ENCODE peak calls at places on chromosomes 12 and 14, in nine cellular contexts. One of them, this sample, is unnamed.

GRCh38 chr12:102659200-102659911 is 179.0 kb upstream of the IGF1 start:
- DNase-seq in upper lobe of left lung: no peak
- DNase-seq in heart right ventricle: no peak
- DNase-seq in thyroid gland: peak
- DNase-seq in cardiac muscle cell: no peak
- DNase-seq in PC-9: no peak
- DNase-seq in OCI-LY7: no peak
- DNase-seq in astrocyte: no peak
- DNase-seq in stomach: no peak
- DNase-seq in this sample: no peak

GRCh38 chr12:47900480-47901129 is 4.2 kb downstream of the VDR start:
- DNase-seq in heart right ventricle: no peak
- DNase-seq in thyroid gland: peak
- DNase-seq in OCI-LY7: peak
- DNase-seq in cardiac muscle cell: no peak
- DNase-seq in PC-9: peak
- DNase-seq in upper lobe of left lung: no peak
- DNase-seq in astrocyte: no peak
- DNase-seq in stomach: peak
- DNase-seq in this sample: no peak

GRCh38 chr12:3236345-3237153 is 159.4 kb downstream of the TSPAN9 start:
- DNase-seq in thyroid gland: no peak
- DNase-seq in stomach: no peak
- DNase-seq in heart right ventricle: no peak
- DNase-seq in cardiac muscle cell: peak
- DNase-seq in OCI-LY7: peak
- DNase-seq in PC-9: peak
- DNase-seq in upper lobe of left lung: no peak
- DNase-seq in astrocyte: peak
- DNase-seq in this sample: no peak

GRCh38 chr14:28297559-28297958 is 469.0 kb upstream of the FOXG1 start:
- DNase-seq in cardiac muscle cell: peak
- DNase-seq in thyroid gland: no peak
- DNase-seq in OCI-LY7: no peak
- DNase-seq in heart right ventricle: no peak
- DNase-seq in astrocyte: peak
- DNase-seq in stomach: no peak
- DNase-seq in upper lobe of left lung: no peak
- DNase-seq in PC-9: no peak
- DNase-seq in this sample: no peak

GRCh38 chr12:31117203-31118011 is 43.7 kb downstream of the DDX11 start:
- DNase-seq in OCI-LY7: peak
- DNase-seq in stomach: peak
- DNase-seq in upper lobe of left lung: peak
- DNase-seq in astrocyte: peak
- DNase-seq in heart right ventricle: no peak
- DNase-seq in thyroid gland: peak
- DNase-seq in PC-9: no peak
- DNase-seq in cardiac muscle cell: peak
- DNase-seq in this sample: no peak

GRCh38 chr14:50320279-50320678 is 8.2 kb downstream of the DMAC2L start:
- DNase-seq in stomach: no peak
- DNase-seq in cardiac muscle cell: peak
- DNase-seq in upper lobe of left lung: no peak
- DNase-seq in thyroid gland: no peak
- DNase-seq in astrocyte: peak
- DNase-seq in heart right ventricle: no peak
- DNase-seq in OCI-LY7: no peak
- DNase-seq in PC-9: no peak
- DNase-seq in this sample: no peak

GRCh38 chr12:106386836-106387555 is 29.4 kb downstream of the POLR3B start:
- DNase-seq in stomach: no peak
- DNase-seq in heart right ventricle: no peak
- DNase-seq in thyroid gland: no peak
- DNase-seq in upper lobe of left lung: no peak
- DNase-seq in PC-9: peak
- DNase-seq in cardiac muscle cell: peak
- DNase-seq in OCI-LY7: no peak
- DNase-seq in astrocyte: peak
- DNase-seq in this sample: no peak

GRCh38 chr12:47888127-47888819 is 16.5 kb downstream of the VDR start:
- DNase-seq in PC-9: no peak
- DNase-seq in stomach: no peak
- DNase-seq in astrocyte: no peak
- DNase-seq in OCI-LY7: no peak
- DNase-seq in heart right ventricle: no peak
- DNase-seq in cardiac muscle cell: no peak
- DNase-seq in upper lobe of left lung: no peak
- DNase-seq in thyroid gland: peak
- DNase-seq in this sample: no peak

GRCh38 chr14:88478931-88479330 is 75.9 kb downstream of the PTPN21 start:
- DNase-seq in heart right ventricle: no peak
- DNase-seq in cardiac muscle cell: no peak
- DNase-seq in PC-9: no peak
- DNase-seq in OCI-LY7: no peak
- DNase-seq in stomach: no peak
- DNase-seq in upper lobe of left lung: peak
- DNase-seq in thyroid gland: no peak
- DNase-seq in astrocyte: no peak
- DNase-seq in this sample: no peak

GRCh38 chr14:94770251-94770749 is 387 bp upstream of the GSC start:
- DNase-seq in cardiac muscle cell: no peak
- DNase-seq in upper lobe of left lung: peak
- DNase-seq in PC-9: no peak
- DNase-seq in stomach: no peak
- DNase-seq in heart right ventricle: no peak
- DNase-seq in thyroid gland: no peak
- DNase-seq in astrocyte: peak
- DNase-seq in OCI-LY7: no peak
- DNase-seq in this sample: no peak

GRCh38 chr14:94771191-94771905 is 1.4 kb upstream of the GSC start:
- DNase-seq in PC-9: no peak
- DNase-seq in thyroid gland: no peak
- DNase-seq in astrocyte: no peak
- DNase-seq in heart right ventricle: no peak
- DNase-seq in cardiac muscle cell: no peak
- DNase-seq in stomach: no peak
- DNase-seq in upper lobe of left lung: peak
- DNase-seq in OCI-LY7: no peak
- DNase-seq in this sample: no peak

GRCh38 chr14:94771906-94772468 is 2.1 kb upstream of the GSC start:
- DNase-seq in cardiac muscle cell: no peak
- DNase-seq in heart right ventricle: no peak
- DNase-seq in OCI-LY7: no peak
- DNase-seq in astrocyte: no peak
- DNase-seq in stomach: no peak
- DNase-seq in upper lobe of left lung: no peak
- DNase-seq in thyroid gland: no peak
- DNase-seq in PC-9: no peak
- DNase-seq in this sample: no peak

GRCh38 chr14:94769413-94770250 is at the start of gene GSC:
- DNase-seq in stomach: peak
- DNase-seq in upper lobe of left lung: peak
- DNase-seq in thyroid gland: peak
- DNase-seq in OCI-LY7: no peak
- DNase-seq in astrocyte: peak
- DNase-seq in heart right ventricle: peak
- DNase-seq in PC-9: no peak
- DNase-seq in cardiac muscle cell: peak
- DNase-seq in this sample: no peak

DNA sequence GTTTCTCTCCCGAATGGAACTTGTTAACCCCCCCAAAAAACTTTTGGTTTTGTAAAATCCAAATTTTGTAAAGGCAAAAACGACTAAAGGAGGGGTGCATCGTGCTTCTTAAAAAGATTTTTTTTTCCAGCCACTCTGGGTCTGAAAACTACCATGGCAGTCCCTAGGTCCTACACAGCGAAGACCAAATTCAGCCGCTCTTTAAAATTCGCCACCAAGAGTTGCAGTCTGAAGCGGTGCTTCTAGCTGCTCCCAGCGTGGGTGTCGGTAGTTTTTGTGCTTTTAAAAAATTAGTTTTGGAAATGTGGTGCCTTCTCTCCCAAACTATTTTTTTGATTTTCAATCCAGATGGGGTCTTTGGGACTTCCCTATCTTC is 890 bp upstream of the GSC start:
- DNase-seq in stomach: no peak
- DNase-seq in cardiac muscle cell: no peak
- DNase-seq in upper lobe of left lung: no peak
- DNase-seq in PC-9: no peak
- DNase-seq in astrocyte: no peak
- DNase-seq in thyroid gland: no peak
- DNase-seq in OCI-LY7: no peak
- DNase-seq in heart right ventricle: no peak
- DNase-seq in this sample: no peak
- H3K4me3 ChIP-seq in stomach: no peak
- H3K4me3 ChIP-seq in cardiac muscle cell: no peak
- H3K4me3 ChIP-seq in upper lobe of left lung: no peak
- H3K4me3 ChIP-seq in PC-9: no peak
- H3K4me3 ChIP-seq in astrocyte: no peak
- H3K4me3 ChIP-seq in thyroid gland: no peak
- H3K4me3 ChIP-seq in OCI-LY7: no peak
- H3K4me3 ChIP-seq in heart right ventricle: no peak
- H3K4me3 ChIP-seq in this sample: no peak

DNA sequence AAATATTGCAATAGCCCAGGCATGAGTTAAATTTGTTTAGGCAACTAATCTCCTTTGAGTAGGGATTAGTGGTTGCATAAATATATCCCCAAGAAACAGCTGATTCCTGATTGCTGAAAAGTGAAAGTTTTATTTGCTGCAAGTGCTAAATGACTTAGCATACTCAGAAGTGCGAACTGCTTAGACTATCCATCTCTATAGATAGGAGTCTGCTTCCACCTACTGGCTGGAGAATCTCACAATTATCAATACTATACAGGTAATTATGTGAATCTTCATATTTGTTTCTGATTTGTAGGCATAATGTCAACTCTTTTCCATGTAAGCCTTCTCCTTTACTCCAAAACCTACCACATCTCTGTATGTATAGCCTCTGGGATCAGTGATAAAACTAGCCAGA is 11.9 kb upstream of the SLCO1B3 start:
- DNase-seq in OCI-LY7: peak
- DNase-seq in heart right ventricle: no peak
- DNase-seq in upper lobe of left lung: no peak
- DNase-seq in astrocyte: peak
- DNase-seq in thyroid gland: no peak
- DNase-seq in stomach: no peak
- DNase-seq in PC-9: no peak
- DNase-seq in cardiac muscle cell: peak
- DNase-seq in this sample: no peak
- TF ChIP-seq CTCF in OCI-LY7: peak
- TF ChIP-seq CTCF in heart right ventricle: peak
- TF ChIP-seq CTCF in upper lobe of left lung: no peak
- TF ChIP-seq CTCF in astrocyte: peak
- TF ChIP-seq CTCF in thyroid gland: no peak
- TF ChIP-seq CTCF in stomach: peak
- TF ChIP-seq CTCF in PC-9: peak
- TF ChIP-seq CTCF in cardiac muscle cell: peak
- TF ChIP-seq CTCF in this sample: peak

GRCh38 chr14:100346306-100347091 is 23.4 kb downstream of the SLC25A47 start:
- DNase-seq in heart right ventricle: no peak
- DNase-seq in cardiac muscle cell: no peak
- DNase-seq in thyroid gland: no peak
- DNase-seq in stomach: no peak
- DNase-seq in upper lobe of left lung: no peak
- DNase-seq in astrocyte: no peak
- DNase-seq in OCI-LY7: no peak
- DNase-seq in PC-9: no peak
- DNase-seq in this sample: no peak
- H3K27ac ChIP-seq in heart right ventricle: no peak
- H3K27ac ChIP-seq in cardiac muscle cell: no peak
- H3K27ac ChIP-seq in thyroid gland: no peak
- H3K27ac ChIP-seq in stomach: no peak
- H3K27ac ChIP-seq in upper lobe of left lung: no peak
- H3K27ac ChIP-seq in astrocyte: no peak
- H3K27ac ChIP-seq in OCI-LY7: no peak
- H3K27ac ChIP-seq in PC-9: no peak
- H3K27ac ChIP-seq in this sample: no peak

GRCh38 chr12:94792690-94793089 is 142.3 kb upstream of the TMCC3 start:
- DNase-seq in thyroid gland: no peak
- DNase-seq in cardiac muscle cell: peak
- DNase-seq in PC-9: no peak
- DNase-seq in upper lobe of left lung: no peak
- DNase-seq in heart right ventricle: no peak
- DNase-seq in astrocyte: no peak
- DNase-seq in stomach: no peak
- DNase-seq in OCI-LY7: no peak
- DNase-seq in this sample: no peak
- H3K4me3 ChIP-seq in thyroid gland: no peak
- H3K4me3 ChIP-seq in cardiac muscle cell: no peak
- H3K4me3 ChIP-seq in PC-9: no peak
- H3K4me3 ChIP-seq in upper lobe of left lung: no peak
- H3K4me3 ChIP-seq in heart right ventricle: no peak
- H3K4me3 ChIP-seq in astrocyte: no peak
- H3K4me3 ChIP-seq in stomach: no peak
- H3K4me3 ChIP-seq in OCI-LY7: no peak
- H3K4me3 ChIP-seq in this sample: no peak